ENCODE peak calls at places on chromosomes 16 and 17, in five cellular contexts. One of them, this sample, is unnamed.

GRCh38 chr17:50221500-50222480 is 20.4 kb upstream of the COL1A1 start:
- DNase-seq in activated T-cell treated with anti-CD3 and anti-CD28 coated beads for 1 hour: no peak
- DNase-seq in transverse colon: no peak
- DNase-seq in psoas muscle: peak
- DNase-seq in SK-N-SH: no peak
- DNase-seq in this sample: no peak

GRCh38 chr16:46763147-46763546 is 15.0 kb upstream of the MYLK3 start:
- DNase-seq in activated T-cell treated with anti-CD3 and anti-CD28 coated beads for 1 hour: no peak
- DNase-seq in transverse colon: no peak
- DNase-seq in psoas muscle: peak
- DNase-seq in SK-N-SH: no peak
- DNase-seq in this sample: no peak

GRCh38 chr17:72219824-72220473 is 99.1 kb downstream of the SOX9 start:
- DNase-seq in activated T-cell treated with anti-CD3 and anti-CD28 coated beads for 1 hour: no peak
- DNase-seq in transverse colon: no peak
- DNase-seq in psoas muscle: no peak
- DNase-seq in SK-N-SH: peak
- DNase-seq in this sample: no peak

GRCh38 chr16:2224183-2224486 is 744 bp downstream of the E4F1 start:
- DNase-seq in activated T-cell treated with anti-CD3 and anti-CD28 coated beads for 1 hour: no peak
- DNase-seq in transverse colon: no peak
- DNase-seq in psoas muscle: no peak
- DNase-seq in SK-N-SH: no peak
- DNase-seq in this sample: no peak

GRCh38 chr17:51087072-51087757 is 33.5 kb downstream of the SPAG9 start:
- DNase-seq in activated T-cell treated with anti-CD3 and anti-CD28 coated beads for 1 hour: no peak
- DNase-seq in transverse colon: no peak
- DNase-seq in psoas muscle: no peak
- DNase-seq in SK-N-SH: no peak
- DNase-seq in this sample: no peak

GRCh38 chr17:2853111-2853721 is 57.0 kb downstream of the RAP1GAP2 start:
- DNase-seq in activated T-cell treated with anti-CD3 and anti-CD28 coated beads for 1 hour: peak
- DNase-seq in transverse colon: peak
- DNase-seq in psoas muscle: peak
- DNase-seq in SK-N-SH: peak
- DNase-seq in this sample: peak

GRCh38 chr17:43880420-43880991 is 26.8 kb downstream of the MPP2 start:
- DNase-seq in activated T-cell treated with anti-CD3 and anti-CD28 coated beads for 1 hour: peak
- DNase-seq in transverse colon: peak
- DNase-seq in psoas muscle: peak
- DNase-seq in SK-N-SH: peak
- DNase-seq in this sample: peak

GRCh38 chr17:36938566-36939058 is 1.3 kb downstream of the LHX1 start:
- DNase-seq in activated T-cell treated with anti-CD3 and anti-CD28 coated beads for 1 hour: no peak
- DNase-seq in transverse colon: no peak
- DNase-seq in psoas muscle: peak
- DNase-seq in SK-N-SH: no peak
- DNase-seq in this sample: peak

GRCh38 chr16:2825899-2826298 is 4.2 kb upstream of the ZG16B start:
- DNase-seq in activated T-cell treated with anti-CD3 and anti-CD28 coated beads for 1 hour: no peak
- DNase-seq in transverse colon: peak
- DNase-seq in psoas muscle: peak
- DNase-seq in SK-N-SH: no peak
- DNase-seq in this sample: peak

GRCh38 chr17:50547035-50547735 is at the start of gene SPATA20:
- DNase-seq in activated T-cell treated with anti-CD3 and anti-CD28 coated beads for 1 hour: peak
- DNase-seq in transverse colon: peak
- DNase-seq in psoas muscle: peak
- DNase-seq in SK-N-SH: peak
- DNase-seq in this sample: peak

GRCh38 chr16:11202260-11203091 is 53.5 kb downstream of the SOCS1 start:
- DNase-seq in activated T-cell treated with anti-CD3 and anti-CD28 coated beads for 1 hour: no peak
- DNase-seq in transverse colon: no peak
- DNase-seq in psoas muscle: no peak
- DNase-seq in SK-N-SH: no peak
- DNase-seq in this sample: no peak

GRCh38 chr17:75874323-75875181 is 3.8 kb downstream of the TRIM47 start:
- DNase-seq in activated T-cell treated with anti-CD3 and anti-CD28 coated beads for 1 hour: no peak
- DNase-seq in transverse colon: no peak
- DNase-seq in psoas muscle: no peak
- DNase-seq in SK-N-SH: peak
- DNase-seq in this sample: no peak

GRCh38 chr17:79993390-79994221 is 42.1 kb downstream of the TBC1D16 start:
- DNase-seq in activated T-cell treated with anti-CD3 and anti-CD28 coated beads for 1 hour: no peak
- DNase-seq in transverse colon: peak
- DNase-seq in psoas muscle: peak
- DNase-seq in SK-N-SH: no peak
- DNase-seq in this sample: peak